ENCODE peak calls at places on chromosomes 4 and X, in six cellular contexts. One of them, this sample, is unnamed.

GRCh38 chr4:33160126-33160525 is 2440.0 kb downstream of the PCDH7 start:
- DNase-seq in SK-N-SH: no peak
- DNase-seq in K562: no peak
- DNase-seq in GM12892: no peak
- DNase-seq in GM12878: no peak
- DNase-seq in H1: no peak
- DNase-seq in this sample: no peak

GRCh38 chrX:66142351-66142750 is 21.7 kb upstream of the HEPH start:
- DNase-seq in SK-N-SH: no peak
- DNase-seq in K562: no peak
- DNase-seq in GM12892: no peak
- DNase-seq in GM12878: no peak
- DNase-seq in H1: no peak
- DNase-seq in this sample: no peak

GRCh38 chr4:183356931-183357675 is 34.9 kb upstream of the CLDN24 start:
- DNase-seq in SK-N-SH: no peak
- DNase-seq in K562: no peak
- DNase-seq in GM12892: no peak
- DNase-seq in GM12878: no peak
- DNase-seq in H1: no peak
- DNase-seq in this sample: no peak

GRCh38 chr4:70945452-70946055 is 43.4 kb downstream of the MOB1B start:
- DNase-seq in SK-N-SH: no peak
- DNase-seq in K562: no peak
- DNase-seq in GM12892: no peak
- DNase-seq in GM12878: no peak
- DNase-seq in H1: no peak
- DNase-seq in this sample: no peak

GRCh38 chrX:63426519-63426918 is 75.4 kb upstream of the SPIN4 start:
- DNase-seq in SK-N-SH: no peak
- DNase-seq in K562: no peak
- DNase-seq in GM12892: no peak
- DNase-seq in GM12878: no peak
- DNase-seq in H1: no peak
- DNase-seq in this sample: no peak

GRCh38 chr4:151296227-151296626 is 19.3 kb downstream of the PRSS48 start:
- DNase-seq in SK-N-SH: no peak
- DNase-seq in K562: no peak
- DNase-seq in GM12892: no peak
- DNase-seq in GM12878: no peak
- DNase-seq in H1: no peak
- DNase-seq in this sample: no peak

GRCh38 chrX:3697701-3698279 is 15.7 kb downstream of the PRKX start:
- DNase-seq in SK-N-SH: no peak
- DNase-seq in K562: no peak
- DNase-seq in GM12892: no peak
- DNase-seq in GM12878: no peak
- DNase-seq in H1: no peak
- DNase-seq in this sample: no peak

GRCh38 chrX:38327775-38328081 is 419 bp upstream of the RPGR start:
- DNase-seq in SK-N-SH: no peak
- DNase-seq in K562: no peak
- DNase-seq in GM12892: no peak
- DNase-seq in GM12878: no peak
- DNase-seq in H1: no peak
- DNase-seq in this sample: no peak

GRCh38 chr4:157010630-157011029 is 39.0 kb upstream of the PDGFC start:
- DNase-seq in SK-N-SH: no peak
- DNase-seq in K562: no peak
- DNase-seq in GM12892: no peak
- DNase-seq in GM12878: no peak
- DNase-seq in H1: no peak
- DNase-seq in this sample: no peak

GRCh38 chr4:16665942-16666586 is 232.4 kb downstream of the LDB2 start:
- DNase-seq in SK-N-SH: no peak
- DNase-seq in K562: no peak
- DNase-seq in GM12892: no peak
- DNase-seq in GM12878: no peak
- DNase-seq in H1: no peak
- DNase-seq in this sample: no peak

GRCh38 chrX:56382278-56382677 is 150.1 kb downstream of the KLF8 start:
- DNase-seq in SK-N-SH: no peak
- DNase-seq in K562: no peak
- DNase-seq in GM12892: no peak
- DNase-seq in GM12878: no peak
- DNase-seq in H1: no peak
- DNase-seq in this sample: no peak

GRCh38 chr4:98851806-98852205 is 77.1 kb downstream of the EIF4E start:
- DNase-seq in SK-N-SH: no peak
- DNase-seq in K562: no peak
- DNase-seq in GM12892: no peak
- DNase-seq in GM12878: no peak
- DNase-seq in H1: no peak
- DNase-seq in this sample: no peak

GRCh38 chr4:162972661-162973202 is 194.0 kb downstream of the NAF1 start:
- DNase-seq in SK-N-SH: no peak
- DNase-seq in K562: no peak
- DNase-seq in GM12892: no peak
- DNase-seq in GM12878: no peak
- DNase-seq in H1: no peak
- DNase-seq in this sample: no peak

GRCh38 chr4:185305979-185306442 is 89.7 kb downstream of the LRP2BP start:
- DNase-seq in SK-N-SH: no peak
- DNase-seq in K562: no peak
- DNase-seq in GM12892: no peak
- DNase-seq in GM12878: no peak
- DNase-seq in H1: peak
- DNase-seq in this sample: no peak

GRCh38 chr4:108396900-108397299 is 223.5 kb upstream of the RPL34 start:
- DNase-seq in SK-N-SH: no peak
- DNase-seq in K562: no peak
- DNase-seq in GM12892: no peak
- DNase-seq in GM12878: no peak
- DNase-seq in H1: no peak
- DNase-seq in this sample: no peak

GRCh38 chrX:19347916-19348315 is 4.2 kb downstream of the PDHA1 start:
- DNase-seq in SK-N-SH: no peak
- DNase-seq in K562: no peak
- DNase-seq in GM12892: no peak
- DNase-seq in GM12878: no peak
- DNase-seq in H1: no peak
- DNase-seq in this sample: no peak

GRCh38 chr4:59729321-59729720 is 1470.8 kb upstream of the ADGRL3 start:
- DNase-seq in SK-N-SH: no peak
- DNase-seq in K562: no peak
- DNase-seq in GM12892: no peak
- DNase-seq in GM12878: no peak
- DNase-seq in H1: no peak
- DNase-seq in this sample: no peak

GRCh38 chrX:70332600-70332999 is 42.7 kb downstream of the KIF4A start:
- DNase-seq in SK-N-SH: no peak
- DNase-seq in K562: no peak
- DNase-seq in GM12892: no peak
- DNase-seq in GM12878: no peak
- DNase-seq in H1: no peak
- DNase-seq in this sample: no peak

GRCh38 chrX:99857455-99857854 is 552.6 kb downstream of the PCDH19 start:
- DNase-seq in SK-N-SH: peak
- DNase-seq in K562: no peak
- DNase-seq in GM12892: no peak
- DNase-seq in GM12878: no peak
- DNase-seq in H1: no peak
- DNase-seq in this sample: no peak

GRCh38 chrX:104098919-104099318 is 13.4 kb upstream of the ZCCHC18 start:
- DNase-seq in SK-N-SH: no peak
- DNase-seq in K562: no peak
- DNase-seq in GM12892: no peak
- DNase-seq in GM12878: no peak
- DNase-seq in H1: no peak
- DNase-seq in this sample: no peak

GRCh38 chrX:96182366-96182765 is 502.3 kb upstream of the DIAPH2 start:
- DNase-seq in SK-N-SH: peak
- DNase-seq in K562: no peak
- DNase-seq in GM12892: no peak
- DNase-seq in GM12878: no peak
- DNase-seq in H1: no peak
- DNase-seq in this sample: no peak

GRCh38 chrX:40414335-40414734 is 166.4 kb upstream of the ATP6AP2 start:
- DNase-seq in SK-N-SH: no peak
- DNase-seq in K562: no peak
- DNase-seq in GM12892: no peak
- DNase-seq in GM12878: no peak
- DNase-seq in H1: no peak
- DNase-seq in this sample: no peak

GRCh38 chr4:133149932-133150642 is 993 bp downstream of the PCDH10 start:
- DNase-seq in SK-N-SH: no peak
- DNase-seq in K562: no peak
- DNase-seq in GM12892: no peak
- DNase-seq in GM12878: no peak
- DNase-seq in H1: no peak
- DNase-seq in this sample: no peak

GRCh38 chr4:137794779-137795178 is 262.5 kb upstream of the PCDH18 start:
- DNase-seq in SK-N-SH: no peak
- DNase-seq in K562: no peak
- DNase-seq in GM12892: no peak
- DNase-seq in GM12878: no peak
- DNase-seq in H1: no peak
- DNase-seq in this sample: no peak

GRCh38 chr4:111854494-111855087 is 290.7 kb upstream of the FAM241A start:
- DNase-seq in SK-N-SH: peak
- DNase-seq in K562: peak
- DNase-seq in GM12892: no peak
- DNase-seq in GM12878: no peak
- DNase-seq in H1: no peak
- DNase-seq in this sample: no peak

GRCh38 chr4:150867148-150867547 is 147.9 kb downstream of the LRBA start:
- DNase-seq in SK-N-SH: peak
- DNase-seq in K562: peak
- DNase-seq in GM12892: peak
- DNase-seq in GM12878: peak
- DNase-seq in H1: no peak
- DNase-seq in this sample: peak

GRCh38 chrX:17038681-17039161 is 92.3 kb downstream of the REPS2 start:
- DNase-seq in SK-N-SH: peak
- DNase-seq in K562: no peak
- DNase-seq in GM12892: no peak
- DNase-seq in GM12878: no peak
- DNase-seq in H1: no peak
- DNase-seq in this sample: no peak
- TF ChIP-seq TAF1 in SK-N-SH: no peak
- TF ChIP-seq TAF1 in K562: no peak
- TF ChIP-seq TAF1 in GM12892: no peak
- TF ChIP-seq TAF1 in GM12878: no peak
- TF ChIP-seq TAF1 in H1: no peak
- TF ChIP-seq TAF1 in this sample: no peak

GRCh38 chrX:1932231-1932630 is 317.4 kb downstream of the ASMT start:
- DNase-seq in SK-N-SH: no peak
- DNase-seq in K562: no peak
- DNase-seq in GM12892: no peak
- DNase-seq in GM12878: no peak
- DNase-seq in H1: no peak
- DNase-seq in this sample: no peak

GRCh38 chrX:1933964-1934363 is 319.1 kb downstream of the ASMT start:
- DNase-seq in SK-N-SH: no peak
- DNase-seq in K562: no peak
- DNase-seq in GM12892: no peak
- DNase-seq in GM12878: no peak
- DNase-seq in H1: no peak
- DNase-seq in this sample: no peak

GRCh38 chrX:1925053-1925481 is 310.2 kb downstream of the ASMT start:
- DNase-seq in SK-N-SH: no peak
- DNase-seq in K562: no peak
- DNase-seq in GM12892: no peak
- DNase-seq in GM12878: no peak
- DNase-seq in H1: peak
- DNase-seq in this sample: no peak

GRCh38 chrX:1928805-1929204 is 313.9 kb downstream of the ASMT start:
- DNase-seq in SK-N-SH: no peak
- DNase-seq in K562: no peak
- DNase-seq in GM12892: no peak
- DNase-seq in GM12878: no peak
- DNase-seq in H1: peak
- DNase-seq in this sample: no peak
- TF ChIP-seq TAF1 in SK-N-SH: no peak
- TF ChIP-seq TAF1 in K562: no peak
- TF ChIP-seq TAF1 in GM12892: no peak
- TF ChIP-seq TAF1 in GM12878: no peak
- TF ChIP-seq TAF1 in H1: no peak
- TF ChIP-seq TAF1 in this sample: no peak

DNA sequence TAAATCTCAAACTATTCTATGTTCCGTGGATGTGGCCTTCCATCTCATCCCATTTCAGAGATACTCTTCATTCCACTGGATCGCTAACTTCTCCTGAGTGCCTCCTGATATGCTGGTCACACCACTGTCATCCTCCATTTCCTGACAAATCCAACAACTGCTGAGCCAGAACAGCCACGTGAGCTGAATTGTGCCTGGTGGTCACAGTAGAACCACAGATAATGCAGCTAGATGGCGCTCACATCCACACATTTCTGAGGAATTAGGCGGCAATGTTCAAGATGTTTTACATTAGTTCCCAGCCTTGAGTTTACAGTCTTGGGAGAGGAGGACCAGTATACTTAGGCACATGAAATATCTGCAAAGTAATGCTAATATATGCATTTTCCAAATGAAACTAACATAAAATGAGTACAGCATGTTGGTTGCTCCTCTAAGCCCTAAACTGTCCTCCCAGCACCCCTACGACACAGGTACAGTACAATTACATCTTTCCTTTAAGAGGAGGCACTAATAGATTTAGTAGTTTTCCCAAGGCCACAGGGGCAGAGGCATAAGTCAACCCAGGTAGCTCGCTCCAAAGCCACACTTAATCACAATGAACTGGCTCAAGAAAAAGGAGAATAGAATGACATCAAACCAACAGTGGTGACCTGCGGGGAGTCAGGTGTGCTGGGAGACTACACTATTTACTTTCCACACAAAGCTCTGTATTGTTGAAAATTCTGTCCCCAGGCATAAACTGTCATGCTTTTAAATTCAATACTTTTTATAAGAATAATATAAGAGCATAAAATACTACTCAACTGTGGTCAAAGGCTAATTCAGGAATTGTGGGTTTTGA is 134.2 kb downstream of the CHIC2 start:
- DNase-seq in SK-N-SH: peak
- DNase-seq in K562: peak
- DNase-seq in GM12892: peak
- DNase-seq in GM12878: peak
- DNase-seq in H1: peak
- DNase-seq in this sample: peak
- TF ChIP-seq TAF1 in SK-N-SH: no peak
- TF ChIP-seq TAF1 in K562: no peak
- TF ChIP-seq TAF1 in GM12892: no peak
- TF ChIP-seq TAF1 in GM12878: no peak
- TF ChIP-seq TAF1 in H1: no peak
- TF ChIP-seq TAF1 in this sample: no peak

GRCh38 chr4:173519130-173520101 is 10.6 kb downstream of the HAND2 start:
- DNase-seq in SK-N-SH: peak
- DNase-seq in K562: no peak
- DNase-seq in GM12892: no peak
- DNase-seq in GM12878: no peak
- DNase-seq in H1: no peak
- DNase-seq in this sample: no peak
- TF ChIP-seq TAF1 in SK-N-SH: no peak
- TF ChIP-seq TAF1 in K562: no peak
- TF ChIP-seq TAF1 in GM12892: no peak
- TF ChIP-seq TAF1 in GM12878: no peak
- TF ChIP-seq TAF1 in H1: no peak
- TF ChIP-seq TAF1 in this sample: no peak